ENCODE peak calls at places on chromosome 14, in seven cellular contexts. One of them, this sample, is unnamed.

GRCh38 chr14:58747181-58747580 is 109.4 kb downstream of the DACT1 start:
- DNase-seq in esophagus squamous epithelium: no peak
- DNase-seq in right atrium auricular region: peak; percentile 79
- DNase-seq in tibial artery: peak; percentile 83
- DNase-seq in left ventricle myocardium inferior: no peak
- DNase-seq in lung: peak; percentile 49
- DNase-seq in heart right ventricle: no peak
- DNase-seq in this sample: peak; percentile 35

GRCh38 chr14:52802597-52802996 is 11.2 kb upstream of the GNPNAT1 start:
- DNase-seq in lung: no peak
- DNase-seq in tibial artery: no peak
- DNase-seq in esophagus squamous epithelium: no peak
- DNase-seq in left ventricle myocardium inferior: no peak
- DNase-seq in right atrium auricular region: no peak
- DNase-seq in heart right ventricle: no peak
- DNase-seq in this sample: no peak

GRCh38 chr14:62947291-62947690 is 98.0 kb downstream of the KCNH5 start:
- DNase-seq in tibial artery: no peak
- DNase-seq in esophagus squamous epithelium: no peak
- DNase-seq in lung: no peak
- DNase-seq in right atrium auricular region: no peak
- DNase-seq in left ventricle myocardium inferior: no peak
- DNase-seq in heart right ventricle: no peak
- DNase-seq in this sample: no peak

GRCh38 chr14:68637106-68638021 is 155.5 kb downstream of the ZFP36L1 start:
- DNase-seq in left ventricle myocardium inferior: peak; percentile 54
- DNase-seq in right atrium auricular region: peak; percentile 77
- DNase-seq in tibial artery: no peak
- DNase-seq in heart right ventricle: no peak
- DNase-seq in lung: no peak
- DNase-seq in esophagus squamous epithelium: no peak
- DNase-seq in this sample: no peak

GRCh38 chr14:93719234-93719633 is 69.1 kb downstream of the PRIMA1 start:
- DNase-seq in tibial artery: no peak
- DNase-seq in right atrium auricular region: peak; percentile 23
- DNase-seq in lung: no peak
- DNase-seq in heart right ventricle: no peak
- DNase-seq in esophagus squamous epithelium: no peak
- DNase-seq in left ventricle myocardium inferior: no peak
- DNase-seq in this sample: no peak

GRCh38 chr14:32623300-32624093 is 294.4 kb downstream of the AKAP6 start:
- DNase-seq in left ventricle myocardium inferior: no peak
- DNase-seq in heart right ventricle: no peak
- DNase-seq in right atrium auricular region: no peak
- DNase-seq in tibial artery: no peak
- DNase-seq in lung: no peak
- DNase-seq in esophagus squamous epithelium: no peak
- DNase-seq in this sample: no peak

GRCh38 chr14:37974421-37974820 is 233.3 kb upstream of the SSTR1 start:
- DNase-seq in left ventricle myocardium inferior: no peak
- DNase-seq in tibial artery: no peak
- DNase-seq in lung: no peak
- DNase-seq in right atrium auricular region: no peak
- DNase-seq in esophagus squamous epithelium: no peak
- DNase-seq in heart right ventricle: no peak
- DNase-seq in this sample: no peak

GRCh38 chr14:92615451-92615850 is 101.9 kb downstream of the RIN3 start:
- DNase-seq in heart right ventricle: no peak
- DNase-seq in esophagus squamous epithelium: no peak
- DNase-seq in lung: no peak
- DNase-seq in left ventricle myocardium inferior: no peak
- DNase-seq in right atrium auricular region: no peak
- DNase-seq in tibial artery: no peak
- DNase-seq in this sample: no peak

GRCh38 chr14:39107624-39108023 is 4.6 kb upstream of the SEC23A start:
- DNase-seq in tibial artery: no peak
- DNase-seq in left ventricle myocardium inferior: no peak
- DNase-seq in lung: no peak
- DNase-seq in heart right ventricle: no peak
- DNase-seq in esophagus squamous epithelium: no peak
- DNase-seq in right atrium auricular region: no peak
- DNase-seq in this sample: no peak

GRCh38 chr14:53432378-53432802 is 279.3 kb upstream of the DDHD1 start:
- DNase-seq in left ventricle myocardium inferior: no peak
- DNase-seq in lung: no peak
- DNase-seq in esophagus squamous epithelium: no peak
- DNase-seq in tibial artery: no peak
- DNase-seq in right atrium auricular region: no peak
- DNase-seq in heart right ventricle: no peak
- DNase-seq in this sample: no peak

GRCh38 chr14:19823178-19823577 is 19.6 kb downstream of the OR4N2 start:
- DNase-seq in left ventricle myocardium inferior: no peak
- DNase-seq in esophagus squamous epithelium: no peak
- DNase-seq in right atrium auricular region: no peak
- DNase-seq in lung: no peak
- DNase-seq in heart right ventricle: no peak
- DNase-seq in tibial artery: no peak
- DNase-seq in this sample: no peak
- H3K27ac ChIP-seq in left ventricle myocardium inferior: no peak overlapping the region
- H3K27ac ChIP-seq in esophagus squamous epithelium: no peak overlapping the region
- H3K27ac ChIP-seq in right atrium auricular region: no peak overlapping the region
- H3K27ac ChIP-seq in lung: no peak overlapping the region
- H3K27ac ChIP-seq in heart right ventricle: no peak overlapping the region
- H3K27ac ChIP-seq in tibial artery: no peak overlapping the region
- H3K27ac ChIP-seq in this sample: no peak overlapping the region

DNA sequence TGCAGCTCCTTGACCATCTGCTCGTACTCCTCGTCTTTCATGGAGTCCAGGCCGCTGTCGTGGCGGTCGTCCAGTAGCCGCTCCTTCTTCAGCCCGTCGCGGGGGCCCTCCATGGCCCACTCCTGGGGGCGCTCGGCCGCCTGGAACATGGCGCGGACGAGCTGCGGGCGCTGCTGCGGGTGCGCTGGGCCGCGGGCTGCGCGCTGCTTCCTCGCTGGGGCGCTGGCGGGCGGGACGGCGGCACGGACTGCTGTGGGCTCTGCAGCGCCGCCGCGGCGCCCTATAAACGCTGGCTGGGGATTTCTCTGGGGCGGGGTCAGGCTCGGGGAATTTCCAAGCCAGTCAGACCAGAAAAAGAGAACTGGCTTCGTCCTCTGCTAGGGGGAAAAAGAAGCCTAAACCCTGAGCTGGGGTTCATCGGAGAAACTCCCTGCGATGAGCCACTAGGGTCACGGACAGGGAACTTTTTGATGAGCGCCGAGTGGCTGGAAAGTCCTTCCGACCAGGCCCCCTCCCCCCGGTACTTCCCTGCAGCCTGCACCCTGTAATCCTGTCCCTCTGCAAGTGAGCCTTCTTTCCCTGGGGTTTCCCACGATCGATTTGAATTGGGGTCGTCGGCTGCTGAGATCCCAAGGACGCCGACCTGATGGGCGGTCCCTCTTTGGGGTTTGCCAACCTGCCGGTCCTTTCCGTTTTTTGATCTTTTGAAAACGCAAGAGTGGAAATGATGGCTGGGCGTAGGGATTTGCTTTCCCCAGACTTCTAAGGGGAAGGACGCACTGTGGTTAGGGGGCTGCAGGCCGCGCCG is at the start of gene NFKBIA:
- DNase-seq in heart right ventricle: peak; percentile 92
- DNase-seq in lung: peak; percentile 93
- DNase-seq in left ventricle myocardium inferior: peak; percentile 94
- DNase-seq in right atrium auricular region: peak; percentile 92
- DNase-seq in esophagus squamous epithelium: peak; percentile 63
- DNase-seq in tibial artery: peak; percentile 89
- DNase-seq in this sample: peak; percentile 93
- TF ChIP-seq CTCF in heart right ventricle: no peak
- TF ChIP-seq CTCF in lung: peak; percentile 26
- TF ChIP-seq CTCF in left ventricle myocardium inferior: peak; percentile 34
- TF ChIP-seq CTCF in right atrium auricular region: no peak
- TF ChIP-seq CTCF in esophagus squamous epithelium: peak; percentile 45
- TF ChIP-seq CTCF in tibial artery: peak; percentile 24
- TF ChIP-seq CTCF in this sample: no peak

DNA sequence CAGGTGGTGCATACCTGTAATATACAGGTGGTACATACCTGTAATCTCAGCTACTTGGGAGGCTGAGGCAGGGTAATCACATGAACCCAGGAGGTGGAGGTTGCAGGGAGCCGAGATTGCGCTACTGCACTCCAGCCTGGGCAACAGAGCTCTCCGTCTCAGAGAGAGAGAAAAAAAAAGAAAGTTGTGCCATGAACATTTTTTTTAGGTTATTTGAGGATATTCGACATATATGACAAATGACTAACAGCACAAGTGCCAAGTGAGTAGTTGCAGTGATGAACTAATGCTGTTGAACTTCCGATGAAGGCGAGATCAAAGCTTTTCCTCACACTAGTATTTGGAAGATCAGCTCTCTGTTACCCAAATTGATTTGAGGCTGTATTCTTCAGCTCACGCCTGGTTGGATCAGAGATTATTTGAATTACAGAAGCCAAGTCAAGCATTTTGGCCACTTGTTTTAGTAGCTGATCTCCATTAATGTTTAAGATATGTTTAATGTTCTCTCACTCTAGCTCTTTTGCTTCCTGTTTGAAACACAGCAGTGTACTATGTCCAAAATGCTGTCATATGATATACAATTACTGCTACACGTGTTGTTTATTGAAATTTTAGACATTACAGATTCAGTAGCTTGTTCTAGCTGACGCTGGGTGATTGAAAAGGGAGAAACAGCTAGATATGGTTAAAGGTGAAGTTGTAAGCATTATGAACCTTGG is 43.4 kb downstream of the WDR20 start:
- DNase-seq in lung: no peak
- DNase-seq in right atrium auricular region: no peak
- DNase-seq in heart right ventricle: no peak
- DNase-seq in tibial artery: no peak
- DNase-seq in left ventricle myocardium inferior: no peak
- DNase-seq in esophagus squamous epithelium: no peak
- DNase-seq in this sample: no peak
- H3K27ac ChIP-seq in lung: no peak overlapping the region
- H3K27ac ChIP-seq in right atrium auricular region: no peak overlapping the region
- H3K27ac ChIP-seq in heart right ventricle: no peak overlapping the region
- H3K27ac ChIP-seq in tibial artery: no peak overlapping the region
- H3K27ac ChIP-seq in left ventricle myocardium inferior: no peak overlapping the region
- H3K27ac ChIP-seq in esophagus squamous epithelium: no peak overlapping the region
- H3K27ac ChIP-seq in this sample: no peak overlapping the region

GRCh38 chr14:88868558-88869159 is 44.2 kb downstream of the TTC8 start:
- DNase-seq in lung: no peak
- DNase-seq in tibial artery: no peak
- DNase-seq in left ventricle myocardium inferior: no peak
- DNase-seq in right atrium auricular region: no peak
- DNase-seq in esophagus squamous epithelium: no peak
- DNase-seq in heart right ventricle: no peak
- DNase-seq in this sample: no peak
- TF ChIP-seq CTCF in lung: no peak
- TF ChIP-seq CTCF in tibial artery: peak; percentile 33
- TF ChIP-seq CTCF in left ventricle myocardium inferior: peak; percentile 49
- TF ChIP-seq CTCF in right atrium auricular region: no peak
- TF ChIP-seq CTCF in esophagus squamous epithelium: no peak
- TF ChIP-seq CTCF in heart right ventricle: peak; percentile 26
- TF ChIP-seq CTCF in this sample: peak; percentile 41